ENCODE peak calls at places on chromosome 15, in four cellular contexts. P, U, H and A are unnamed samples.

GRCh38 chr15:78943692-78944091 is 1.2 kb downstream of the CTSH start:
- DNase-seq in H (no peak), P (no peak), U (no peak), A (no peak)

GRCh38 chr15:28208583-28208982 is 109.5 kb upstream of the OCA2 start:
- DNase-seq in P (peak), H (no peak), U (no peak), A (no peak)

GRCh38 chr15:67762610-67763368 is 62.5 kb upstream of the SKOR1 start:
- DNase-seq in H (no peak), U (peak), P (no peak), A (no peak)

GRCh38 chr15:24786347-24786746 is 110.8 kb downstream of the NPAP1 start:
- DNase-seq in H (no peak), U (no peak), P (no peak), A (no peak)

GRCh38 chr15:35306361-35306981 is 221.4 kb upstream of the NANOGP8 start:
- DNase-seq in U (no peak), P (peak), H (no peak), A (no peak)

GRCh38 chr15:25345943-25346342 is 92.9 kb downstream of the UBE3A start:
- DNase-seq in P (no peak), U (no peak), H (no peak), A (no peak)

GRCh38 chr15:74773731-74774252 is 8.1 kb upstream of the CSK start:
- DNase-seq in P (no peak), H (no peak), U (no peak), A (no peak)

GRCh38 chr15:41949400-41950126 is 22.8 kb downstream of the EHD4 start:
- DNase-seq in U (no peak), P (no peak), H (no peak), A (no peak)

GRCh38 chr15:90240856-90241255 is 6.8 kb downstream of the GDPGP1 start:
- DNase-seq in U (no peak), H (no peak), P (no peak), A (no peak)

GRCh38 chr15:48120751-48121150 is at the start of gene SLC24A5:
- DNase-seq in P (peak), H (no peak), U (no peak), A (no peak)

GRCh38 chr15:36605626-36606263 is 26.3 kb downstream of the CDIN1 start:
- DNase-seq in U (no peak), H (no peak), P (no peak), A (no peak)

GRCh38 chr15:79322306-79322705 is 11.4 kb downstream of the TMED3 start:
- DNase-seq in P (no peak), U (no peak), H (no peak), A (no peak)

GRCh38 chr15:36491912-36492311 is 87.5 kb upstream of the CDIN1 start:
- DNase-seq in H (no peak), P (no peak), U (no peak), A (no peak)

GRCh38 chr15:41572866-41573265 is 13.9 kb downstream of the TYRO3 start:
- DNase-seq in H (no peak), P (no peak), U (no peak), A (no peak)

GRCh38 chr15:75149911-75150709 is 51.6 kb upstream of the C15orf39 start:
- DNase-seq in H (no peak), U (peak), P (peak), A (no peak)

GRCh38 chr15:42408178-42408577 is 48.9 kb downstream of the CAPN3 start:
- DNase-seq in P (no peak), H (no peak), U (no peak), A (no peak)